ENCODE peak calls at places on chromosomes 11 and 22, in nine cellular contexts. One of them, this sample, is unnamed.

GRCh38 chr11:15845261-15845660 is 511.1 kb downstream of the SOX6 start:
- DNase-seq in heart right ventricle: no peak
- DNase-seq in Caco-2: no peak
- DNase-seq in mucosa of descending colon: no peak
- DNase-seq in tibial nerve: no peak
- DNase-seq in adrenal gland: no peak
- DNase-seq in IMR-90: no peak
- DNase-seq in A673: no peak
- DNase-seq in OCI-LY7: no peak
- DNase-seq in this sample: no peak

GRCh38 chr11:7936615-7937014 is 4.9 kb downstream of the OR10A3 start:
- DNase-seq in heart right ventricle: no peak
- DNase-seq in Caco-2: no peak
- DNase-seq in mucosa of descending colon: peak; percentile 31
- DNase-seq in tibial nerve: no peak
- DNase-seq in adrenal gland: no peak
- DNase-seq in IMR-90: no peak
- DNase-seq in A673: no peak
- DNase-seq in OCI-LY7: no peak
- DNase-seq in this sample: no peak

GRCh38 chr11:125372911-125373310 is 123.2 kb downstream of the FEZ1 start:
- DNase-seq in heart right ventricle: no peak
- DNase-seq in Caco-2: no peak
- DNase-seq in mucosa of descending colon: no peak
- DNase-seq in tibial nerve: no peak
- DNase-seq in adrenal gland: no peak
- DNase-seq in IMR-90: no peak
- DNase-seq in A673: no peak
- DNase-seq in OCI-LY7: no peak
- DNase-seq in this sample: no peak

GRCh38 chr11:70616938-70617674 is 218.8 kb downstream of the CTTN start:
- DNase-seq in heart right ventricle: no peak
- DNase-seq in Caco-2: peak; percentile 80
- DNase-seq in mucosa of descending colon: no peak
- DNase-seq in tibial nerve: no peak
- DNase-seq in adrenal gland: no peak
- DNase-seq in IMR-90: no peak
- DNase-seq in A673: no peak
- DNase-seq in OCI-LY7: no peak
- DNase-seq in this sample: no peak

GRCh38 chr11:6653055-6653454 is 2.6 kb downstream of the DCHS1 start:
- DNase-seq in heart right ventricle: no peak
- DNase-seq in Caco-2: no peak
- DNase-seq in mucosa of descending colon: no peak
- DNase-seq in tibial nerve: no peak
- DNase-seq in adrenal gland: no peak
- DNase-seq in IMR-90: no peak
- DNase-seq in A673: no peak
- DNase-seq in OCI-LY7: no peak
- DNase-seq in this sample: no peak

GRCh38 chr22:48319321-48320047 is 1508.2 kb downstream of the BRD1 start:
- DNase-seq in heart right ventricle: no peak
- DNase-seq in Caco-2: no peak
- DNase-seq in mucosa of descending colon: peak; percentile 25
- DNase-seq in tibial nerve: no peak
- DNase-seq in adrenal gland: no peak
- DNase-seq in IMR-90: no peak
- DNase-seq in A673: no peak
- DNase-seq in OCI-LY7: no peak
- DNase-seq in this sample: no peak

GRCh38 chr11:63845305-63845704 is 6.4 kb downstream of the MARK2 start:
- DNase-seq in heart right ventricle: no peak
- DNase-seq in Caco-2: no peak
- DNase-seq in mucosa of descending colon: no peak
- DNase-seq in tibial nerve: no peak
- DNase-seq in adrenal gland: no peak
- DNase-seq in IMR-90: peak; percentile 91
- DNase-seq in A673: no peak
- DNase-seq in OCI-LY7: no peak
- DNase-seq in this sample: no peak

GRCh38 chr11:108643974-108644373 is 20.9 kb upstream of the DDX10 start:
- DNase-seq in heart right ventricle: no peak
- DNase-seq in Caco-2: no peak
- DNase-seq in mucosa of descending colon: no peak
- DNase-seq in tibial nerve: no peak
- DNase-seq in adrenal gland: no peak
- DNase-seq in IMR-90: no peak
- DNase-seq in A673: no peak
- DNase-seq in OCI-LY7: no peak
- DNase-seq in this sample: no peak

GRCh38 chr11:15748107-15748506 is 608.2 kb downstream of the SOX6 start:
- DNase-seq in heart right ventricle: no peak
- DNase-seq in Caco-2: no peak
- DNase-seq in mucosa of descending colon: no peak
- DNase-seq in tibial nerve: no peak
- DNase-seq in adrenal gland: no peak
- DNase-seq in IMR-90: peak; percentile 43
- DNase-seq in A673: no peak
- DNase-seq in OCI-LY7: no peak
- DNase-seq in this sample: no peak

GRCh38 chr11:119800171-119800570 is 71.2 kb upstream of the NECTIN1 start:
- DNase-seq in heart right ventricle: no peak
- DNase-seq in Caco-2: no peak
- DNase-seq in mucosa of descending colon: no peak
- DNase-seq in tibial nerve: no peak
- DNase-seq in adrenal gland: no peak
- DNase-seq in IMR-90: no peak
- DNase-seq in A673: no peak
- DNase-seq in OCI-LY7: no peak
- DNase-seq in this sample: no peak

GRCh38 chr22:46598737-46599424 is 21.3 kb upstream of the GRAMD4 start:
- DNase-seq in heart right ventricle: no peak
- DNase-seq in Caco-2: no peak
- DNase-seq in mucosa of descending colon: no peak
- DNase-seq in tibial nerve: no peak
- DNase-seq in adrenal gland: peak; percentile 46
- DNase-seq in IMR-90: peak; percentile 33
- DNase-seq in A673: no peak
- DNase-seq in OCI-LY7: no peak
- DNase-seq in this sample: no peak

GRCh38 chr11:441418-442274 is at the start of gene ANO9:
- DNase-seq in heart right ventricle: no peak
- DNase-seq in Caco-2: peak; percentile 86
- DNase-seq in mucosa of descending colon: peak; percentile 92
- DNase-seq in tibial nerve: no peak
- DNase-seq in adrenal gland: no peak
- DNase-seq in IMR-90: no peak
- DNase-seq in A673: no peak
- DNase-seq in OCI-LY7: peak; percentile 71
- DNase-seq in this sample: peak; percentile 67

GRCh38 chr11:61697093-61697492 is 16.9 kb downstream of the DAGLA start:
- DNase-seq in heart right ventricle: peak; percentile 9
- DNase-seq in Caco-2: peak; percentile 69
- DNase-seq in mucosa of descending colon: peak; percentile 40
- DNase-seq in tibial nerve: no peak
- DNase-seq in adrenal gland: no peak
- DNase-seq in IMR-90: no peak
- DNase-seq in A673: no peak
- DNase-seq in OCI-LY7: no peak
- DNase-seq in this sample: no peak

GRCh38 chr11:61696602-61697001 is 16.4 kb downstream of the DAGLA start:
- DNase-seq in heart right ventricle: peak; percentile 10
- DNase-seq in Caco-2: no peak
- DNase-seq in mucosa of descending colon: peak; percentile 48
- DNase-seq in tibial nerve: no peak
- DNase-seq in adrenal gland: no peak
- DNase-seq in IMR-90: no peak
- DNase-seq in A673: no peak
- DNase-seq in OCI-LY7: no peak
- DNase-seq in this sample: no peak

GRCh38 chr11:61693897-61694840 is 14.0 kb downstream of the DAGLA start:
- DNase-seq in heart right ventricle: no peak
- DNase-seq in Caco-2: no peak
- DNase-seq in mucosa of descending colon: peak; percentile 52
- DNase-seq in tibial nerve: no peak
- DNase-seq in adrenal gland: peak; percentile 84
- DNase-seq in IMR-90: no peak
- DNase-seq in A673: no peak
- DNase-seq in OCI-LY7: no peak
- DNase-seq in this sample: no peak

GRCh38 chr11:61695917-61696316 is 15.7 kb downstream of the DAGLA start:
- DNase-seq in heart right ventricle: peak; percentile 74
- DNase-seq in Caco-2: no peak
- DNase-seq in mucosa of descending colon: peak; percentile 89
- DNase-seq in tibial nerve: peak; percentile 46
- DNase-seq in adrenal gland: peak; percentile 73
- DNase-seq in IMR-90: peak; percentile 81
- DNase-seq in A673: peak; percentile 78
- DNase-seq in OCI-LY7: no peak
- DNase-seq in this sample: peak; percentile 69

GRCh38 chr11:61694971-61695706 is 14.9 kb downstream of the DAGLA start:
- DNase-seq in heart right ventricle: peak; percentile 58
- DNase-seq in Caco-2: peak; percentile 80
- DNase-seq in mucosa of descending colon: peak; percentile 65
- DNase-seq in tibial nerve: peak; percentile 19
- DNase-seq in adrenal gland: no peak
- DNase-seq in IMR-90: no peak
- DNase-seq in A673: no peak
- DNase-seq in OCI-LY7: no peak
- DNase-seq in this sample: peak; percentile 41
- H3K4me1 ChIP-seq in heart right ventricle: peaks cover 86% of the 10 kb centered on the region
- H3K4me1 ChIP-seq in Caco-2: peaks cover 57% of the 10 kb centered on the region
- H3K4me1 ChIP-seq in mucosa of descending colon: peaks cover 76% of the 10 kb centered on the region
- H3K4me1 ChIP-seq in tibial nerve: peaks cover 66% of the 10 kb centered on the region
- H3K4me1 ChIP-seq in adrenal gland: peaks cover 68% of the 10 kb centered on the region
- H3K4me1 ChIP-seq in IMR-90: peaks cover 12% of the 10 kb centered on the region
- H3K4me1 ChIP-seq in A673: peaks cover 54% of the 10 kb centered on the region
- H3K4me1 ChIP-seq in OCI-LY7: peaks cover 8% of the 10 kb centered on the region
- H3K4me1 ChIP-seq in this sample: peaks cover 34% of the 10 kb centered on the region

GRCh38 chr22:39994046-39994565 is 648 bp upstream of the FAM83F start:
- DNase-seq in heart right ventricle: no peak
- DNase-seq in Caco-2: no peak
- DNase-seq in mucosa of descending colon: no peak
- DNase-seq in tibial nerve: no peak
- DNase-seq in adrenal gland: no peak
- DNase-seq in IMR-90: peak; percentile 25
- DNase-seq in A673: no peak
- DNase-seq in OCI-LY7: no peak
- DNase-seq in this sample: no peak
- H3K4me3 ChIP-seq in heart right ventricle: no peak overlapping the region
- H3K4me3 ChIP-seq in Caco-2: peak overlapping the region; percentile 58
- H3K4me3 ChIP-seq in mucosa of descending colon: no peak overlapping the region
- H3K4me3 ChIP-seq in tibial nerve: no peak overlapping the region
- H3K4me3 ChIP-seq in adrenal gland: no peak overlapping the region
- H3K4me3 ChIP-seq in IMR-90: no peak overlapping the region
- H3K4me3 ChIP-seq in A673: no peak overlapping the region
- H3K4me3 ChIP-seq in OCI-LY7: no peak overlapping the region
- H3K4me3 ChIP-seq in this sample: no peak overlapping the region

GRCh38 chr11:68030318-68031135 is at the start of gene NDUFS8:
- DNase-seq in heart right ventricle: peak; percentile 96
- DNase-seq in Caco-2: peak; percentile 100
- DNase-seq in mucosa of descending colon: peak; percentile 97
- DNase-seq in tibial nerve: peak; percentile 95
- DNase-seq in adrenal gland: peak; percentile 94
- DNase-seq in IMR-90: peak; percentile 99
- DNase-seq in A673: peak; percentile 100
- DNase-seq in OCI-LY7: peak; percentile 99
- DNase-seq in this sample: peak; percentile 97

GRCh38 chr11:68033708-68034045 is 3.2 kb downstream of the NDUFS8 start:
- DNase-seq in heart right ventricle: peak; percentile 64
- DNase-seq in Caco-2: no peak
- DNase-seq in mucosa of descending colon: peak; percentile 47
- DNase-seq in tibial nerve: no peak
- DNase-seq in adrenal gland: peak; percentile 88
- DNase-seq in IMR-90: no peak
- DNase-seq in A673: no peak
- DNase-seq in OCI-LY7: no peak
- DNase-seq in this sample: no peak

GRCh38 chr11:68031136-68031459 is 617 bp downstream of the NDUFS8 start:
- DNase-seq in heart right ventricle: no peak
- DNase-seq in Caco-2: no peak
- DNase-seq in mucosa of descending colon: no peak
- DNase-seq in tibial nerve: no peak
- DNase-seq in adrenal gland: no peak
- DNase-seq in IMR-90: no peak
- DNase-seq in A673: no peak
- DNase-seq in OCI-LY7: no peak
- DNase-seq in this sample: no peak

GRCh38 chr11:68032997-68033707 is 2.7 kb downstream of the NDUFS8 start:
- DNase-seq in heart right ventricle: no peak
- DNase-seq in Caco-2: no peak
- DNase-seq in mucosa of descending colon: no peak
- DNase-seq in tibial nerve: no peak
- DNase-seq in adrenal gland: peak; percentile 53
- DNase-seq in IMR-90: no peak
- DNase-seq in A673: no peak
- DNase-seq in OCI-LY7: no peak
- DNase-seq in this sample: no peak

DNA sequence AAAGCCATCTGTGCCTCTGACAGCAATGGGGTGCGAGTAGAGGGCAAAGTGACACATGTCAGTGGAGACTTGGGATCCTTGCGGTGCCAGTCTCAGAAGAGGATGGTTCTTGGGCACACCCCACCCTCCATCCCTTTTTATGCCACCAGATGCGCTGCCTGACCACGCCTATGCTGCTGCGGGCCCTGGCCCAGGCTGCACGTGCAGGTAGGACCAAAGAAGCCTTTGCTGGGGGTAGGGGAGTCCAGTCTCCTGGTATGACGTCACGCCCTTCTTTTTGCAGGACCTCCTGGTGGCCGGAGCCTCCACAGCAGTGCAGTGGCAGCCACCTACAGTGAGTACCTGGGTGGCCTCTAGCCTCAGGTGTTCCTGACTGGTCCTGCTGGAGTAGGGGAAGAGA is 1.5 kb downstream of the NDUFS8 start:
- DNase-seq in heart right ventricle: no peak
- DNase-seq in Caco-2: no peak
- DNase-seq in mucosa of descending colon: no peak
- DNase-seq in tibial nerve: no peak
- DNase-seq in adrenal gland: no peak
- DNase-seq in IMR-90: no peak
- DNase-seq in A673: no peak
- DNase-seq in OCI-LY7: no peak
- DNase-seq in this sample: no peak
- H3K4me1 ChIP-seq in heart right ventricle: peaks cover 63% of the 10 kb centered on the region
- H3K4me1 ChIP-seq in Caco-2: peaks cover 13% of the 10 kb centered on the region
- H3K4me1 ChIP-seq in mucosa of descending colon: peaks cover 21% of the 10 kb centered on the region
- H3K4me1 ChIP-seq in tibial nerve: peaks cover 44% of the 10 kb centered on the region
- H3K4me1 ChIP-seq in adrenal gland: peaks cover 68% of the 10 kb centered on the region
- H3K4me1 ChIP-seq in IMR-90: peaks cover 28% of the 10 kb centered on the region
- H3K4me1 ChIP-seq in A673: peaks cover 8% of the 10 kb centered on the region
- H3K4me1 ChIP-seq in OCI-LY7: peaks cover 28% of the 10 kb centered on the region
- H3K4me1 ChIP-seq in this sample: peaks cover 24% of the 10 kb centered on the region

DNA sequence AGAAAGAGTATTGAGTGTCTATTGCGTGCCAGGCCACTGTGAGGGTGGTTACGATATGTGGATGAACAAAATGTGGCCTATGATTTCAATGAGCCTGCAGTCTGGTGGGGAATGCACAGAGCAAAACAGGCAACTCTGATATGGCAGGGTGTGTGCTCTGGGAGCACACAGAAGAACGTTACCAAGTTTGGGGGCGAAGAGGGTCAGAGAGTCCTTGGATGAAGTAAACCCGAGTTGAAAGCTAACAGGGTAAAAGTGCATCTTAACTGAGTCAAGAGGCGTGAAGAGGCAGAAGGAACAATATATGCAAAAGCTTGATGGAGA is 258 bp downstream of the CFAP68 start:
- DNase-seq in heart right ventricle: no peak
- DNase-seq in Caco-2: no peak
- DNase-seq in mucosa of descending colon: no peak
- DNase-seq in tibial nerve: no peak
- DNase-seq in adrenal gland: no peak
- DNase-seq in IMR-90: no peak
- DNase-seq in A673: no peak
- DNase-seq in OCI-LY7: no peak
- DNase-seq in this sample: no peak
- H3K4me3 ChIP-seq in heart right ventricle: peak overlapping the region; percentile 66
- H3K4me3 ChIP-seq in Caco-2: peak overlapping the region; percentile 51
- H3K4me3 ChIP-seq in mucosa of descending colon: no peak overlapping the region
- H3K4me3 ChIP-seq in tibial nerve: peak overlapping the region; percentile 54
- H3K4me3 ChIP-seq in adrenal gland: peak overlapping the region; percentile 90
- H3K4me3 ChIP-seq in IMR-90: peak overlapping the region; percentile 71
- H3K4me3 ChIP-seq in A673: peak overlapping the region; percentile 65
- H3K4me3 ChIP-seq in OCI-LY7: peak overlapping the region; percentile 75
- H3K4me3 ChIP-seq in this sample: peak overlapping the region; percentile 37

This sample was measured in lung.